ENCODE peak calls at places on chromosomes 2 and 18, in five cellular contexts. One of them, this sample, is unnamed. For H3K4me1, the result is how much of the 10 kb centered on the place peaks cover.

GRCh38 chr2:236568068-236568921 is 1.3 kb upstream of the ACKR3 start:
- DNase-seq in heart left ventricle: peak
- DNase-seq in lung: peak
- DNase-seq in cardiac muscle cell: peak
- DNase-seq in left ventricle myocardium inferior: peak
- DNase-seq in this sample: peak

GRCh38 chr2:101805146-101806088 is 107.9 kb downstream of the MAP4K4 start:
- DNase-seq in heart left ventricle: no peak
- DNase-seq in lung: no peak
- DNase-seq in cardiac muscle cell: peak
- DNase-seq in left ventricle myocardium inferior: no peak
- DNase-seq in this sample: no peak

GRCh38 chr2:29747786-29748470 is 173.5 kb downstream of the ALK start:
- DNase-seq in heart left ventricle: no peak
- DNase-seq in lung: peak
- DNase-seq in cardiac muscle cell: no peak
- DNase-seq in left ventricle myocardium inferior: no peak
- DNase-seq in this sample: no peak

GRCh38 chr2:23925702-23926288 is 1.1 kb downstream of the ATAD2B start:
- DNase-seq in heart left ventricle: peak
- DNase-seq in lung: peak
- DNase-seq in cardiac muscle cell: peak
- DNase-seq in left ventricle myocardium inferior: peak
- DNase-seq in this sample: peak

GRCh38 chr2:221485500-221485870 is 86.6 kb downstream of the EPHA4 start:
- DNase-seq in heart left ventricle: no peak
- DNase-seq in lung: no peak
- DNase-seq in cardiac muscle cell: no peak
- DNase-seq in left ventricle myocardium inferior: no peak
- DNase-seq in this sample: no peak

GRCh38 chr2:18749912-18750526 is 160.7 kb upstream of the NT5C1B start:
- DNase-seq in heart left ventricle: peak
- DNase-seq in lung: peak
- DNase-seq in cardiac muscle cell: peak
- DNase-seq in left ventricle myocardium inferior: no peak
- DNase-seq in this sample: peak

GRCh38 chr2:26978061-26978596 is 7.7 kb downstream of the MAPRE3 start:
- DNase-seq in heart left ventricle: no peak
- DNase-seq in lung: peak
- DNase-seq in cardiac muscle cell: peak
- DNase-seq in left ventricle myocardium inferior: peak
- DNase-seq in this sample: peak

GRCh38 chr2:101619191-101619591 is 78.3 kb upstream of the MAP4K4 start:
- DNase-seq in heart left ventricle: peak
- DNase-seq in lung: peak
- DNase-seq in cardiac muscle cell: no peak
- DNase-seq in left ventricle myocardium inferior: no peak
- DNase-seq in this sample: no peak

GRCh38 chr2:214193943-214194342 is 216.9 kb upstream of the VWC2L start:
- DNase-seq in heart left ventricle: no peak
- DNase-seq in lung: no peak
- DNase-seq in cardiac muscle cell: no peak
- DNase-seq in left ventricle myocardium inferior: no peak
- DNase-seq in this sample: no peak

GRCh38 chr2:69948032-69948962 is 13.1 kb downstream of the ASPRV1 start:
- DNase-seq in heart left ventricle: no peak
- DNase-seq in lung: no peak
- DNase-seq in cardiac muscle cell: no peak
- DNase-seq in left ventricle myocardium inferior: no peak
- DNase-seq in this sample: no peak

GRCh38 chr18:42412896-42413295 is 457.9 kb downstream of the PIK3C3 start:
- DNase-seq in heart left ventricle: no peak
- DNase-seq in lung: no peak
- DNase-seq in cardiac muscle cell: no peak
- DNase-seq in left ventricle myocardium inferior: no peak
- DNase-seq in this sample: no peak

GRCh38 chr18:21958707-21959457 is 210.5 kb upstream of the GATA6 start:
- DNase-seq in heart left ventricle: no peak
- DNase-seq in lung: no peak
- DNase-seq in cardiac muscle cell: no peak
- DNase-seq in left ventricle myocardium inferior: peak
- DNase-seq in this sample: no peak

GRCh38 chr2:109290887-109291675 is 162.1 kb downstream of the SH3RF3 start:
- DNase-seq in heart left ventricle: peak
- DNase-seq in lung: no peak
- DNase-seq in cardiac muscle cell: no peak
- DNase-seq in left ventricle myocardium inferior: peak
- DNase-seq in this sample: no peak

GRCh38 chr2:203225423-203226039 is 13.3 kb upstream of the CYP20A1 start:
- DNase-seq in heart left ventricle: no peak
- DNase-seq in lung: no peak
- DNase-seq in cardiac muscle cell: peak
- DNase-seq in left ventricle myocardium inferior: no peak
- DNase-seq in this sample: no peak

GRCh38 chr2:240579771-240580614 is 6.5 kb upstream of the CAPN10 start:
- DNase-seq in heart left ventricle: peak
- DNase-seq in lung: peak
- DNase-seq in cardiac muscle cell: no peak
- DNase-seq in left ventricle myocardium inferior: no peak
- DNase-seq in this sample: no peak

GRCh38 chr2:102708847-102709559 is 52.8 kb upstream of the TMEM182 start:
- DNase-seq in heart left ventricle: no peak
- DNase-seq in lung: no peak
- DNase-seq in cardiac muscle cell: no peak
- DNase-seq in left ventricle myocardium inferior: no peak
- DNase-seq in this sample: no peak

GRCh38 chr2:75562513-75562864 is 1.8 kb upstream of the EVA1A start:
- DNase-seq in heart left ventricle: no peak
- DNase-seq in lung: peak
- DNase-seq in cardiac muscle cell: no peak
- DNase-seq in left ventricle myocardium inferior: no peak
- DNase-seq in this sample: no peak

GRCh38 chr2:105893011-105893995 is 148.6 kb downstream of the NCK2 start:
- DNase-seq in heart left ventricle: no peak
- DNase-seq in lung: no peak
- DNase-seq in cardiac muscle cell: no peak
- DNase-seq in left ventricle myocardium inferior: no peak
- DNase-seq in this sample: no peak

GRCh38 chr2:77513191-77513590 is 9.0 kb downstream of the LRRTM4 start:
- DNase-seq in heart left ventricle: no peak
- DNase-seq in lung: no peak
- DNase-seq in cardiac muscle cell: no peak
- DNase-seq in left ventricle myocardium inferior: no peak
- DNase-seq in this sample: no peak

GRCh38 chr2:28869494-28870145 is 489 bp downstream of the TRMT61B start:
- DNase-seq in heart left ventricle: no peak
- DNase-seq in lung: no peak
- DNase-seq in cardiac muscle cell: peak
- DNase-seq in left ventricle myocardium inferior: no peak
- DNase-seq in this sample: no peak

GRCh38 chr2:1627628-1628371 is 116.5 kb downstream of the PXDN start:
- DNase-seq in heart left ventricle: no peak
- DNase-seq in lung: no peak
- DNase-seq in cardiac muscle cell: no peak
- DNase-seq in left ventricle myocardium inferior: no peak
- DNase-seq in this sample: no peak

GRCh38 chr2:88600038-88600465 is 27.2 kb downstream of the EIF2AK3 start:
- DNase-seq in heart left ventricle: peak
- DNase-seq in lung: peak
- DNase-seq in cardiac muscle cell: peak
- DNase-seq in left ventricle myocardium inferior: no peak
- DNase-seq in this sample: peak

GRCh38 chr2:25314514-25315315 is 27.0 kb downstream of the DNMT3A start:
- DNase-seq in heart left ventricle: peak
- DNase-seq in lung: peak
- DNase-seq in cardiac muscle cell: peak
- DNase-seq in left ventricle myocardium inferior: peak
- DNase-seq in this sample: no peak

GRCh38 chr2:68203587-68203986 is 45.9 kb downstream of the PNO1 start:
- DNase-seq in heart left ventricle: no peak
- DNase-seq in lung: no peak
- DNase-seq in cardiac muscle cell: no peak
- DNase-seq in left ventricle myocardium inferior: no peak
- DNase-seq in this sample: no peak

GRCh38 chr2:69514836-69515235 is 77.6 kb upstream of the NFU1 start:
- DNase-seq in heart left ventricle: no peak
- DNase-seq in lung: no peak
- DNase-seq in cardiac muscle cell: no peak
- DNase-seq in left ventricle myocardium inferior: no peak
- DNase-seq in this sample: no peak

GRCh38 chr2:40401896-40402295 is 50.0 kb downstream of the SLC8A1 start:
- DNase-seq in heart left ventricle: no peak
- DNase-seq in lung: no peak
- DNase-seq in cardiac muscle cell: no peak
- DNase-seq in left ventricle myocardium inferior: no peak
- DNase-seq in this sample: no peak

GRCh38 chr2:101970901-101971300 is 20.9 kb upstream of the IL1R2 start:
- DNase-seq in heart left ventricle: no peak
- DNase-seq in lung: no peak
- DNase-seq in cardiac muscle cell: no peak
- DNase-seq in left ventricle myocardium inferior: no peak
- DNase-seq in this sample: no peak

GRCh38 chr2:35522434-35522833 is 833.1 kb upstream of the CRIM1 start:
- DNase-seq in heart left ventricle: no peak
- DNase-seq in lung: no peak
- DNase-seq in cardiac muscle cell: no peak
- DNase-seq in left ventricle myocardium inferior: no peak
- DNase-seq in this sample: no peak

GRCh38 chr18:77366067-77366724 is 116.5 kb downstream of the GALR1 start:
- DNase-seq in heart left ventricle: no peak
- DNase-seq in lung: no peak
- DNase-seq in cardiac muscle cell: no peak
- DNase-seq in left ventricle myocardium inferior: no peak
- DNase-seq in this sample: no peak

GRCh38 chr2:143426296-143426695 is 297.1 kb downstream of the ARHGAP15 start:
- DNase-seq in heart left ventricle: no peak
- DNase-seq in lung: no peak
- DNase-seq in cardiac muscle cell: no peak
- DNase-seq in left ventricle myocardium inferior: no peak
- DNase-seq in this sample: no peak

GRCh38 chr2:46146866-46147502 is 150.2 kb upstream of the EPAS1 start:
- DNase-seq in heart left ventricle: no peak
- DNase-seq in lung: no peak
- DNase-seq in cardiac muscle cell: no peak
- DNase-seq in left ventricle myocardium inferior: no peak
- DNase-seq in this sample: no peak

GRCh38 chr2:226995625-226996041 is 159.8 kb downstream of the RHBDD1 start:
- DNase-seq in heart left ventricle: no peak
- DNase-seq in lung: no peak
- DNase-seq in cardiac muscle cell: no peak
- DNase-seq in left ventricle myocardium inferior: peak
- DNase-seq in this sample: peak

GRCh38 chr2:10520154-10520553 is 72.0 kb upstream of the ODC1 start:
- DNase-seq in heart left ventricle: no peak
- DNase-seq in lung: no peak
- DNase-seq in cardiac muscle cell: no peak
- DNase-seq in left ventricle myocardium inferior: no peak
- DNase-seq in this sample: no peak

GRCh38 chr2:67797801-67798535 is 264.8 kb downstream of the C1D start:
- DNase-seq in heart left ventricle: no peak
- DNase-seq in lung: peak
- DNase-seq in cardiac muscle cell: no peak
- DNase-seq in left ventricle myocardium inferior: no peak
- DNase-seq in this sample: no peak

GRCh38 chr2:151239624-151240023 is 22.0 kb downstream of the RBM43 start:
- DNase-seq in heart left ventricle: no peak
- DNase-seq in lung: no peak
- DNase-seq in cardiac muscle cell: no peak
- DNase-seq in left ventricle myocardium inferior: no peak
- DNase-seq in this sample: no peak

GRCh38 chr2:222613715-222614331 is 42.1 kb downstream of the FARSB start:
- DNase-seq in heart left ventricle: no peak
- DNase-seq in lung: no peak
- DNase-seq in cardiac muscle cell: peak
- DNase-seq in left ventricle myocardium inferior: no peak
- DNase-seq in this sample: no peak

GRCh38 chr2:221447310-221447709 is 124.8 kb downstream of the EPHA4 start:
- DNase-seq in heart left ventricle: no peak
- DNase-seq in lung: no peak
- DNase-seq in cardiac muscle cell: peak
- DNase-seq in left ventricle myocardium inferior: no peak
- DNase-seq in this sample: no peak

DNA sequence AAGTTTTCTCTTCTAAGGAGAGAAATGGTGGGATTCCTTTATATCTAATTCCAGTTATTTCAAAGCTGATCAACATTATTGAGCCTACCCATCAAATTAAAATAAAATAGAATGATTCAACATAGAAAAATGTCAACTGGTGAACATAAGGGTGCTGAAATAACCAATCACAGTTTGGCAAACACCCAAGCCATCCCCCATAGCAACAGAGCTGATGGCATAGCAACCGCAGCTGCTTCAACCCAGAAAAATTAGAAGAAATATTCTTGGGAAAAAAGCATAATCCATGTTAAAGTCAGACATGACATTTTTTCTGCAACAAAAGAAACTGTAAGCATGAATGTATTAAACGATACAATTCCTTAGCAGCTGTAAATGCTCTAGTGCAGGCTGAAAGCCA is 282.6 kb downstream of the DLGAP1 start:
- DNase-seq in heart left ventricle: no peak
- DNase-seq in lung: no peak
- DNase-seq in cardiac muscle cell: no peak
- DNase-seq in left ventricle myocardium inferior: no peak
- DNase-seq in this sample: no peak
- H3K27ac ChIP-seq in heart left ventricle: no peak
- H3K27ac ChIP-seq in lung: no peak
- H3K27ac ChIP-seq in cardiac muscle cell: no peak
- H3K27ac ChIP-seq in left ventricle myocardium inferior: no peak
- H3K27ac ChIP-seq in this sample: no peak

GRCh38 chr2:53767405-53768232 is at the start of gene CHAC2:
- DNase-seq in heart left ventricle: peak
- DNase-seq in lung: peak
- DNase-seq in cardiac muscle cell: peak
- DNase-seq in left ventricle myocardium inferior: peak
- DNase-seq in this sample: peak
- TF ChIP-seq CTCF in heart left ventricle: peak
- TF ChIP-seq CTCF in lung: peak
- TF ChIP-seq CTCF in cardiac muscle cell: peak
- TF ChIP-seq CTCF in left ventricle myocardium inferior: peak
- TF ChIP-seq CTCF in this sample: peak

DNA sequence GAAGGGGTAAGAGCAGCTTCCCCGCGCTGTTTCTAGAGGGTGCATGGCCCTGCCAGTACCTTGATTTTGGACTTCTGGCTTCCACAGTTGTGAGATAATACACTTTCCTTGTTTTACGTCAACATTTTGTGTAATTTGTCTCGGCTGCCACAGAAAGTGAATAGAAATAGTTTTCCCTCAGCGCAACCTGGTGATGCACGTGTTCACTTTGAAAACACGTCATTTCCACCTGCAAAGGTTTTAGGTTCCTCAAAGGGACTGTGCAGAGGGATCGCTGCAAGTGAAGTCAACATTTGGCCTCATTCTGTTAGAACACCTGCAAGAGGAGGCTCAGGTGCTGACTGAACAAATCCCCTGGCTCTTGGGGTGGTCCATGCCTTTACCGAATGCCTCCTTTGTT is 71.7 kb downstream of the LONRF2 start:
- DNase-seq in heart left ventricle: no peak
- DNase-seq in lung: no peak
- DNase-seq in cardiac muscle cell: no peak
- DNase-seq in left ventricle myocardium inferior: no peak
- DNase-seq in this sample: no peak
- H3K4me1 ChIP-seq in heart left ventricle: under half
- H3K4me1 ChIP-seq in lung: under half
- H3K4me1 ChIP-seq in cardiac muscle cell: under half
- H3K4me1 ChIP-seq in left ventricle myocardium inferior: under half
- H3K4me1 ChIP-seq in this sample: under half

GRCh38 chr2:86201951-86202692 is 2.9 kb downstream of the MRPL35 start:
- DNase-seq in heart left ventricle: no peak
- DNase-seq in lung: no peak
- DNase-seq in cardiac muscle cell: no peak
- DNase-seq in left ventricle myocardium inferior: no peak
- DNase-seq in this sample: no peak
- H3K27ac ChIP-seq in heart left ventricle: peak
- H3K27ac ChIP-seq in lung: peak
- H3K27ac ChIP-seq in cardiac muscle cell: peak
- H3K27ac ChIP-seq in left ventricle myocardium inferior: peak
- H3K27ac ChIP-seq in this sample: no peak

This sample was measured in breast epithelium.